ENCODE peak calls at places on chromosome 1, in ten cellular contexts. One of them, this sample, is unnamed.

GRCh38 chr1:209767706-209768105 is 11.9 kb downstream of the TRAF3IP3 start:
- DNase-seq in nucleus accumbens: no peak
- DNase-seq in smooth muscle cell of the brain vasculature: no peak
- DNase-seq in renal cortical epithelial cell: no peak
- DNase-seq in stimulated activated CD4-positive, alpha-beta T cell treated with anti-CD3 and anti-CD28 coated beads, Interleukin-12 subunit alpha, Interleukin-12 subunit beta, amount 100 ng/mL, for 4 hours: no peak
- DNase-seq in fibroblast of gingiva: no peak
- DNase-seq in mesendoderm: no peak
- DNase-seq in NCI-H510A: no peak
- DNase-seq in BE2C: no peak
- DNase-seq in AG08396: no peak
- DNase-seq in this sample: no peak

GRCh38 chr1:4657244-4657789 is 2.9 kb downstream of the AJAP1 start:
- DNase-seq in stimulated activated CD4-positive, alpha-beta T cell treated with anti-CD3 and anti-CD28 coated beads, Interleukin-12 subunit alpha, Interleukin-12 subunit beta, amount 100 ng/mL, for 4 hours: no peak
- DNase-seq in fibroblast of gingiva: no peak
- DNase-seq in nucleus accumbens: no peak
- DNase-seq in BE2C: no peak
- DNase-seq in AG08396: no peak
- DNase-seq in smooth muscle cell of the brain vasculature: no peak
- DNase-seq in NCI-H510A: no peak
- DNase-seq in renal cortical epithelial cell: no peak
- DNase-seq in mesendoderm: peak; percentile 50
- DNase-seq in this sample: no peak

GRCh38 chr1:77281491-77282186 is at the start of gene AK5:
- DNase-seq in nucleus accumbens: peak; percentile 5
- DNase-seq in NCI-H510A: peak; percentile 53
- DNase-seq in AG08396: peak; percentile 89
- DNase-seq in smooth muscle cell of the brain vasculature: no peak
- DNase-seq in renal cortical epithelial cell: no peak
- DNase-seq in BE2C: peak; percentile 61
- DNase-seq in fibroblast of gingiva: peak; percentile 57
- DNase-seq in mesendoderm: peak; percentile 46
- DNase-seq in stimulated activated CD4-positive, alpha-beta T cell treated with anti-CD3 and anti-CD28 coated beads, Interleukin-12 subunit alpha, Interleukin-12 subunit beta, amount 100 ng/mL, for 4 hours: peak; percentile 59
- DNase-seq in this sample: no peak

GRCh38 chr1:31793586-31794285 is 22.1 kb downstream of the SPOCD1 start:
- DNase-seq in renal cortical epithelial cell: no peak
- DNase-seq in nucleus accumbens: no peak
- DNase-seq in fibroblast of gingiva: no peak
- DNase-seq in mesendoderm: no peak
- DNase-seq in NCI-H510A: no peak
- DNase-seq in stimulated activated CD4-positive, alpha-beta T cell treated with anti-CD3 and anti-CD28 coated beads, Interleukin-12 subunit alpha, Interleukin-12 subunit beta, amount 100 ng/mL, for 4 hours: no peak
- DNase-seq in smooth muscle cell of the brain vasculature: no peak
- DNase-seq in BE2C: no peak
- DNase-seq in AG08396: no peak
- DNase-seq in this sample: no peak

GRCh38 chr1:177568702-177569101 is 397.9 kb downstream of the BRINP2 start:
- DNase-seq in AG08396: no peak
- DNase-seq in BE2C: no peak
- DNase-seq in NCI-H510A: no peak
- DNase-seq in renal cortical epithelial cell: no peak
- DNase-seq in stimulated activated CD4-positive, alpha-beta T cell treated with anti-CD3 and anti-CD28 coated beads, Interleukin-12 subunit alpha, Interleukin-12 subunit beta, amount 100 ng/mL, for 4 hours: no peak
- DNase-seq in nucleus accumbens: no peak
- DNase-seq in fibroblast of gingiva: no peak
- DNase-seq in smooth muscle cell of the brain vasculature: no peak
- DNase-seq in mesendoderm: peak; percentile 46
- DNase-seq in this sample: no peak

GRCh38 chr1:7921766-7922165 is 18.9 kb downstream of the TNFRSF9 start:
- DNase-seq in nucleus accumbens: no peak
- DNase-seq in stimulated activated CD4-positive, alpha-beta T cell treated with anti-CD3 and anti-CD28 coated beads, Interleukin-12 subunit alpha, Interleukin-12 subunit beta, amount 100 ng/mL, for 4 hours: no peak
- DNase-seq in NCI-H510A: no peak
- DNase-seq in smooth muscle cell of the brain vasculature: no peak
- DNase-seq in mesendoderm: no peak
- DNase-seq in AG08396: no peak
- DNase-seq in renal cortical epithelial cell: no peak
- DNase-seq in fibroblast of gingiva: no peak
- DNase-seq in BE2C: no peak
- DNase-seq in this sample: no peak

GRCh38 chr1:203177471-203178039 is 1.9 kb upstream of the MYBPH start:
- DNase-seq in nucleus accumbens: no peak
- DNase-seq in BE2C: no peak
- DNase-seq in renal cortical epithelial cell: peak; percentile 63
- DNase-seq in fibroblast of gingiva: no peak
- DNase-seq in stimulated activated CD4-positive, alpha-beta T cell treated with anti-CD3 and anti-CD28 coated beads, Interleukin-12 subunit alpha, Interleukin-12 subunit beta, amount 100 ng/mL, for 4 hours: no peak
- DNase-seq in NCI-H510A: no peak
- DNase-seq in smooth muscle cell of the brain vasculature: no peak
- DNase-seq in AG08396: peak; percentile 70
- DNase-seq in mesendoderm: peak; percentile 31
- DNase-seq in this sample: no peak

GRCh38 chr1:231924183-231924582 is 297.6 kb downstream of the DISC1 start:
- DNase-seq in smooth muscle cell of the brain vasculature: peak; percentile 15
- DNase-seq in AG08396: no peak
- DNase-seq in nucleus accumbens: no peak
- DNase-seq in NCI-H510A: peak; percentile 73
- DNase-seq in renal cortical epithelial cell: no peak
- DNase-seq in mesendoderm: no peak
- DNase-seq in stimulated activated CD4-positive, alpha-beta T cell treated with anti-CD3 and anti-CD28 coated beads, Interleukin-12 subunit alpha, Interleukin-12 subunit beta, amount 100 ng/mL, for 4 hours: no peak
- DNase-seq in fibroblast of gingiva: no peak
- DNase-seq in BE2C: no peak
- DNase-seq in this sample: no peak

GRCh38 chr1:14897080-14897449 is 256.5 kb upstream of the TMEM51 start:
- DNase-seq in fibroblast of gingiva: no peak
- DNase-seq in BE2C: no peak
- DNase-seq in nucleus accumbens: no peak
- DNase-seq in smooth muscle cell of the brain vasculature: no peak
- DNase-seq in renal cortical epithelial cell: no peak
- DNase-seq in stimulated activated CD4-positive, alpha-beta T cell treated with anti-CD3 and anti-CD28 coated beads, Interleukin-12 subunit alpha, Interleukin-12 subunit beta, amount 100 ng/mL, for 4 hours: no peak
- DNase-seq in mesendoderm: peak; percentile 59
- DNase-seq in NCI-H510A: no peak
- DNase-seq in AG08396: no peak
- DNase-seq in this sample: no peak

GRCh38 chr1:20603473-20604464 is 14.9 kb downstream of the CDA start:
- DNase-seq in smooth muscle cell of the brain vasculature: no peak
- DNase-seq in BE2C: no peak
- DNase-seq in NCI-H510A: no peak
- DNase-seq in stimulated activated CD4-positive, alpha-beta T cell treated with anti-CD3 and anti-CD28 coated beads, Interleukin-12 subunit alpha, Interleukin-12 subunit beta, amount 100 ng/mL, for 4 hours: no peak
- DNase-seq in nucleus accumbens: no peak
- DNase-seq in mesendoderm: no peak
- DNase-seq in renal cortical epithelial cell: peak; percentile 93
- DNase-seq in fibroblast of gingiva: peak; percentile 62
- DNase-seq in AG08396: peak; percentile 77
- DNase-seq in this sample: peak; percentile 66

GRCh38 chr1:231592809-231593208 is 33.8 kb upstream of the DISC1 start:
- DNase-seq in mesendoderm: no peak
- DNase-seq in nucleus accumbens: no peak
- DNase-seq in stimulated activated CD4-positive, alpha-beta T cell treated with anti-CD3 and anti-CD28 coated beads, Interleukin-12 subunit alpha, Interleukin-12 subunit beta, amount 100 ng/mL, for 4 hours: no peak
- DNase-seq in renal cortical epithelial cell: no peak
- DNase-seq in smooth muscle cell of the brain vasculature: no peak
- DNase-seq in fibroblast of gingiva: no peak
- DNase-seq in NCI-H510A: no peak
- DNase-seq in AG08396: no peak
- DNase-seq in BE2C: no peak
- DNase-seq in this sample: no peak